ENCODE peak calls at places on chromosome 21, in four cellular contexts. I is stimulated activated CD4-positive, alpha-beta T cell treated with anti-CD3 and anti-CD28 coated beads, Interleukin-2, amount 100 ng/mL, for 48 hours; K is sigmoid colon; G is RWPE1. P is an unnamed sample.

GRCh38 chr21:39882186-39882882 is 15.1 kb downstream of the PCP4 start:
- DNase-seq in I (no peak), G (no peak), K (no peak), P (no peak)

GRCh38 chr21:36150192-36150711 is 6.4 kb upstream of the DOP1B start:
- DNase-seq in K (peak; percentile 84), G (no peak), I (no peak), P (no peak)

GRCh38 chr21:44568667-44569556 is 4.6 kb upstream of the KRTAP10-4 start:
- DNase-seq in K (peak; percentile 44), I (no peak), G (no peak), P (no peak)

GRCh38 chr21:30486180-30486579 is 1.1 kb downstream of the KRTAP19-2 start:
- DNase-seq in I (no peak), K (no peak), G (no peak), P (no peak)

GRCh38 chr21:37219766-37220432 is 47.2 kb downstream of the VPS26C start:
- DNase-seq in G (no peak), I (no peak), K (no peak), P (no peak)

GRCh38 chr21:32246571-32246970 is 32.3 kb downstream of the MIS18A start:
- DNase-seq in K (no peak), G (no peak), I (no peak), P (no peak)

GRCh38 chr21:41269535-41269934 is 47.1 kb upstream of the FAM3B start:
- DNase-seq in G (no peak), K (no peak), I (no peak), P (no peak)

GRCh38 chr21:35565204-35565611 is 495.1 kb downstream of the SETD4 start:
- DNase-seq in G (peak; percentile 24), K (no peak), I (no peak), P (peak; percentile 39)

GRCh38 chr21:33105088-33105487 is 35.1 kb downstream of the OLIG1 start:
- DNase-seq in G (no peak), I (no peak), K (no peak), P (no peak)

GRCh38 chr21:33116669-33117267 is 46.8 kb downstream of the OLIG1 start:
- DNase-seq in K (peak; percentile 29), G (no peak), I (no peak), P (no peak)

GRCh38 chr21:46184625-46185555 is 631 bp upstream of the SPATC1L start:
- DNase-seq in G (peak; percentile 65), I (peak; percentile 20), K (peak; percentile 94), P (peak; percentile 76)

GRCh38 chr21:36565616-36566015 is 85.7 kb upstream of the CLDN14 start:
- DNase-seq in K (no peak), I (no peak), G (no peak), P (no peak)

GRCh38 chr21:26587621-26588260 is 14.7 kb upstream of the CYYR1 start:
- DNase-seq in G (peak; percentile 90), I (no peak), K (no peak), P (peak; percentile 81)

GRCh38 chr21:45763506-45763905 is 120.0 kb downstream of the PCBP3 start:
- DNase-seq in K (no peak), G (no peak), I (no peak), P (no peak)

GRCh38 chr21:36079010-36079649 is 9.3 kb downstream of the CBR1 start:
- DNase-seq in K (no peak), G (no peak), I (peak; percentile 30), P (no peak)